ENCODE peak calls at places on chromosomes 5 and 9, in six cellular contexts. O is GM12891, Z is cardiac muscle cell, W is LoVo, G is SK-N-DZ, Q is AG04450. T is an unnamed sample.

GRCh38 chr9:72356019-72356653 is 8.9 kb downstream of the ZFAND5 start:
- DNase-seq in Q (no peak), W (no peak), O (no peak), Z (peak), G (peak), T (no peak)

GRCh38 chr5:84696651-84697050 is 312.0 kb upstream of the EDIL3 start:
- DNase-seq in O (no peak), W (peak), Z (no peak), Q (peak), G (no peak), T (no peak)

GRCh38 chr9:25517701-25518100 is 160.5 kb downstream of the TUSC1 start:
- DNase-seq in G (no peak), O (no peak), Z (no peak), W (no peak), Q (no peak), T (no peak)

GRCh38 chr9:115672477-115673316 is 480.9 kb upstream of the PAPPA start:
- DNase-seq in Q (peak), G (no peak), W (peak), O (no peak), Z (peak), T (no peak)

GRCh38 chr9:4937436-4937835 is 47.6 kb upstream of the JAK2 start:
- DNase-seq in Z (no peak), G (no peak), W (no peak), Q (no peak), O (no peak), T (no peak)

GRCh38 chr5:148866024-148866423 is 39.6 kb downstream of the ADRB2 start:
- DNase-seq in G (no peak), O (no peak), Z (no peak), Q (no peak), W (no peak), T (no peak)

GRCh38 chr9:129235931-129236331 is 57.9 kb upstream of the IER5L start:
- DNase-seq in Q (no peak), W (no peak), G (no peak), O (peak), Z (no peak), T (no peak)

GRCh38 chr5:117487556-117487955 is 912.9 kb upstream of the SEMA6A start:
- DNase-seq in Q (no peak), G (no peak), Z (no peak), W (no peak), O (no peak), T (no peak)

GRCh38 chr9:94796687-94797086 is 70.2 kb downstream of the AOPEP start:
- DNase-seq in O (no peak), Q (no peak), W (no peak), G (no peak), Z (no peak), T (no peak)

GRCh38 chr5:145484195-145484594 is 350.9 kb downstream of the PRELID2 start:
- DNase-seq in G (no peak), W (peak), Q (peak), Z (peak), O (no peak), T (no peak)

GRCh38 chr5:2206244-2207108 is 323.8 kb upstream of the IRX4 start:
- DNase-seq in G (no peak), Z (no peak), O (no peak), Q (no peak), W (no peak), T (no peak)

GRCh38 chr9:115058684-115059315 is 59.2 kb downstream of the TNC start:
- DNase-seq in O (no peak), G (no peak), W (no peak), Z (peak), Q (peak), T (no peak)

GRCh38 chr9:97954550-97954989 is 16.6 kb upstream of the HEMGN start:
- DNase-seq in O (peak), Z (peak), Q (no peak), G (peak), W (peak), T (peak)

GRCh38 chr5:94485017-94485517 is 133.3 kb downstream of the KIAA0825 start:
- DNase-seq in O (no peak), Z (no peak), Q (no peak), W (no peak), G (no peak), T (no peak)

GRCh38 chr9:36258989-36259315 is 704 bp upstream of the GNE start:
- DNase-seq in Z (peak), O (no peak), Q (no peak), G (no peak), W (no peak), T (no peak)

GRCh38 chr5:66912787-66913186 is 283.8 kb downstream of the CD180 start:
- DNase-seq in Q (no peak), Z (no peak), G (no peak), O (no peak), W (no peak), T (no peak)

GRCh38 chr9:99056876-99057664 is 47.8 kb upstream of the TGFBR1 start:
- DNase-seq in W (no peak), Q (no peak), G (no peak), Z (peak), O (no peak), T (no peak)

GRCh38 chr9:128575469-128575868 is 23.1 kb downstream of the SPTAN1 start:
- DNase-seq in Q (no peak), O (no peak), W (peak), Z (no peak), G (no peak), T (no peak)

GRCh38 chr5:170275376-170275994 is 22.1 kb downstream of the LCP2 start:
- DNase-seq in Z (no peak), W (no peak), Q (no peak), O (no peak), G (no peak), T (no peak)

GRCh38 chr5:68049053-68049713 is 166.4 kb upstream of the PIK3R1 start:
- DNase-seq in Z (no peak), Q (no peak), G (no peak), W (no peak), O (no peak), T (no peak)

GRCh38 chr5:139649082-139649991 is 1.2 kb downstream of the CXXC5 start:
- DNase-seq in Q (no peak), W (no peak), Z (no peak), O (no peak), G (no peak), T (peak)

GRCh38 chr5:114361724-114362196 is at the start of gene KCNN2:
- DNase-seq in Q (peak), G (peak), O (peak), W (peak), Z (peak), T (peak)

GRCh38 chr5:142360607-142361120 is 35.8 kb upstream of the SPRY4 start:
- DNase-seq in O (no peak), Q (no peak), G (no peak), Z (peak), W (peak), T (no peak)

GRCh38 chr5:32158679-32158975 is 15.5 kb downstream of the GOLPH3 start:
- DNase-seq in Q (no peak), G (no peak), W (no peak), Z (no peak), O (no peak), T (no peak)

GRCh38 chr9:103410059-103410458 is 414.9 kb downstream of the CYLC2 start:
- DNase-seq in W (no peak), Q (no peak), Z (no peak), G (no peak), O (no peak), T (no peak)

GRCh38 chr9:113219186-113219936 is 1.7 kb downstream of the FKBP15 start:
- DNase-seq in O (no peak), Q (no peak), G (no peak), Z (no peak), W (no peak), T (no peak)

GRCh38 chr5:38672059-38672791 is 115.8 kb upstream of the LIFR start:
- DNase-seq in O (no peak), G (peak), Z (peak), Q (peak), W (no peak), T (no peak)

GRCh38 chr5:36590513-36591286 is 15.7 kb upstream of the SLC1A3 start:
- DNase-seq in G (no peak), Z (no peak), Q (no peak), O (no peak), W (no peak), T (no peak)

GRCh38 chr9:34612788-34613390 is 992 bp upstream of the RPP25L start:
- DNase-seq in Z (peak), O (no peak), W (peak), G (peak), Q (no peak), T (peak)

T was measured in endothelial cell.